ENCODE peak calls at places on chromosomes 5 and 9, in six cellular contexts. L, P, K, C, J and M are unnamed samples.

GRCh38 chr5:128669803-128670202 is 131.8 kb upstream of the FBN2 start:
- DNase-seq in C (no peak), P (no peak), K (no peak), L (no peak), J (no peak), M (no peak)

GRCh38 chr5:151456321-151456940 is 9.0 kb downstream of the SLC36A1 start:
- DNase-seq in C (no peak), K (no peak), L (no peak), J (no peak), P (no peak), M (no peak)

GRCh38 chr9:96867282-96867814 is 13.0 kb upstream of the ZNF782 start:
- DNase-seq in P (no peak), L (no peak), J (no peak), K (no peak), C (no peak), M (no peak)

GRCh38 chr5:32720295-32720694 is 9.2 kb downstream of the NPR3 start:
- DNase-seq in J (no peak), C (no peak), P (no peak), L (no peak), K (no peak), M (no peak)

GRCh38 chr9:101176384-101176783 is 147.9 kb downstream of the PLPPR1 start:
- DNase-seq in C (no peak), P (peak), J (no peak), L (no peak), K (no peak), M (no peak)

GRCh38 chr5:6875376-6875775 is 162.1 kb downstream of the TENT4A start:
- DNase-seq in K (no peak), L (no peak), P (peak), J (no peak), C (no peak), M (no peak)

GRCh38 chr9:121563881-121564460 is 64.3 kb upstream of the GGTA1 start:
- DNase-seq in P (no peak), L (no peak), C (no peak), J (no peak), K (no peak), M (no peak)

GRCh38 chr5:4868140-4868735 is 271.9 kb upstream of the ADAMTS16 start:
- DNase-seq in K (peak), P (peak), C (no peak), J (peak), L (peak), M (peak)

GRCh38 chr5:79832911-79833310 is 143.3 kb downstream of the CMYA5 start:
- DNase-seq in P (no peak), C (no peak), J (no peak), L (no peak), K (no peak), M (no peak)

GRCh38 chr5:178460598-178461425 is 129.4 kb downstream of the COL23A1 start:
- DNase-seq in C (peak), P (peak), J (peak), K (no peak), L (peak), M (peak)

GRCh38 chr9:371349-371748 is 156.7 kb downstream of the DOCK8 start:
- DNase-seq in K (no peak), L (no peak), J (no peak), C (no peak), P (no peak), M (no peak)

GRCh38 chr5:31954091-31954490 is 220.0 kb downstream of the GOLPH3 start:
- DNase-seq in P (no peak), K (no peak), L (peak), J (no peak), C (no peak), M (no peak)

GRCh38 chr5:176549871-176550270 is 729 bp downstream of the CDHR2 start:
- DNase-seq in K (no peak), L (no peak), J (no peak), P (no peak), C (no peak), M (no peak)

GRCh38 chr5:76342474-76342873 is 60.6 kb upstream of the IQGAP2 start:
- DNase-seq in P (no peak), K (no peak), C (no peak), L (no peak), J (no peak), M (no peak)

GRCh38 chr9:5492965-5493364 is 17.4 kb upstream of the PDCD1LG2 start:
- DNase-seq in P (no peak), K (no peak), L (no peak), J (no peak), C (no peak), M (no peak)

GRCh38 chr5:56123531-56124243 is 109.4 kb downstream of the ANKRD55 start:
- DNase-seq in P (peak), K (no peak), J (peak), C (peak), L (peak), M (peak)

GRCh38 chr5:40981420-40981819 is 72.1 kb downstream of the C7 start:
- DNase-seq in K (no peak), L (no peak), J (no peak), P (no peak), C (peak), M (peak)

GRCh38 chr9:36665387-36665786 is 92.7 kb downstream of the MELK start:
- DNase-seq in J (no peak), P (no peak), L (no peak), K (no peak), C (peak), M (no peak)